ENCODE peak calls at places on chromosome 21, in nine cellular contexts. E, X, Y, D, U, C, Q, I and Z are unnamed samples.

GRCh38 chr21:34598931-34599400 is 15.9 kb downstream of the RCAN1 start:
- DNase-seq in E (peak; percentile 75), X (peak; percentile 46), Y (no peak), D (no peak), U (no peak), C (no peak), Q (no peak), I (no peak), Z (no peak)

GRCh38 chr21:43884861-43885370 is 19.9 kb downstream of the AGPAT3 start:
- DNase-seq in E (no peak), X (no peak), Y (no peak), D (no peak), U (no peak), C (no peak), Q (no peak), I (no peak), Z (no peak)

GRCh38 chr21:45309069-45309521 is 21.4 kb upstream of the POFUT2 start:
- DNase-seq in E (peak; percentile 88), X (peak; percentile 67), Y (peak; percentile 65), D (peak; percentile 69), U (no peak), C (peak; percentile 25), Q (no peak), I (peak; percentile 84), Z (peak; percentile 32)

GRCh38 chr21:42038826-42039425 is 28.8 kb upstream of the ZBTB21 start:
- DNase-seq in E (no peak), X (peak; percentile 78), Y (no peak), D (no peak), U (no peak), C (no peak), Q (no peak), I (no peak), Z (no peak)

GRCh38 chr21:45869121-45870007 is 112.2 kb upstream of the COL6A1 start:
- DNase-seq in E (peak; percentile 67), X (peak; percentile 83), Y (no peak), D (no peak), U (peak; percentile 46), C (no peak), Q (no peak), I (no peak), Z (no peak)

GRCh38 chr21:44434568-44434925 is 20.8 kb upstream of the LRRC3 start:
- DNase-seq in E (no peak), X (no peak), Y (no peak), D (no peak), U (no peak), C (no peak), Q (peak; percentile 52), I (no peak), Z (no peak)

GRCh38 chr21:45403825-45404725 is 890 bp upstream of the COL18A1 start:
- DNase-seq in E (no peak), X (no peak), Y (no peak), D (peak; percentile 39), U (no peak), C (no peak), Q (no peak), I (peak; percentile 68), Z (no peak)

GRCh38 chr21:41879190-41879998 is at the start of gene PRDM15:
- DNase-seq in E (peak; percentile 46), X (peak; percentile 91), Y (peak; percentile 88), D (peak; percentile 87), U (no peak), C (peak; percentile 76), Q (peak; percentile 91), I (peak; percentile 93), Z (peak; percentile 90)

GRCh38 chr21:39575778-39576177 is 37.0 kb upstream of the B3GALT5 start:
- DNase-seq in E (peak; percentile 42), X (peak; percentile 28), Y (no peak), D (no peak), U (peak; percentile 11), C (no peak), Q (no peak), I (no peak), Z (no peak)

GRCh38 chr21:43637530-43637929 is 21.8 kb downstream of the HSF2BP start:
- DNase-seq in E (no peak), X (no peak), Y (no peak), D (no peak), U (no peak), C (no peak), Q (no peak), I (no peak), Z (no peak)

GRCh38 chr21:27421654-27422053 is 454.8 kb upstream of the ADAMTS5 start:
- DNase-seq in E (no peak), X (no peak), Y (no peak), D (no peak), U (no peak), C (no peak), Q (no peak), I (no peak), Z (no peak)

GRCh38 chr21:34912022-34912933 is 136.8 kb downstream of the RUNX1 start:
- DNase-seq in E (no peak), X (no peak), Y (no peak), D (no peak), U (no peak), C (no peak), Q (no peak), I (no peak), Z (no peak)

GRCh38 chr21:33981341-33982101 is 65.9 kb upstream of the ATP5PO start:
- DNase-seq in E (no peak), X (no peak), Y (no peak), D (no peak), U (no peak), C (no peak), Q (no peak), I (no peak), Z (no peak)

GRCh38 chr21:24456358-24456757 is 1150.9 kb downstream of the MRPL39 start:
- DNase-seq in E (no peak), X (peak; percentile 1), Y (no peak), D (no peak), U (peak; percentile 8), C (no peak), Q (no peak), I (no peak), Z (no peak)

GRCh38 chr21:27129215-27129614 is 162.3 kb upstream of the ADAMTS5 start:
- DNase-seq in E (no peak), X (no peak), Y (no peak), D (no peak), U (no peak), C (no peak), Q (no peak), I (no peak), Z (no peak)

GRCh38 chr21:44299458-44300261 is at the start of gene PFKL:
- DNase-seq in E (peak; percentile 41), X (peak; percentile 46), Y (peak; percentile 79), D (peak; percentile 89), U (no peak), C (peak; percentile 46), Q (no peak), I (peak; percentile 93), Z (peak; percentile 57)

GRCh38 chr21:25324666-25325065 is 282.6 kb downstream of the MRPL39 start:
- DNase-seq in E (no peak), X (no peak), Y (no peak), D (no peak), U (no peak), C (no peak), Q (no peak), I (no peak), Z (no peak)

GRCh38 chr21:36990508-36991205 is 15.8 kb upstream of the RIPPLY3 start:
- DNase-seq in E (no peak), X (no peak), Y (no peak), D (no peak), U (no peak), C (no peak), Q (no peak), I (no peak), Z (no peak)

GRCh38 chr21:43366656-43367055 is 60.3 kb downstream of the SIK1 start:
- DNase-seq in E (no peak), X (no peak), Y (no peak), D (no peak), U (no peak), C (no peak), Q (no peak), I (no peak), Z (no peak)

GRCh38 chr21:45406801-45407628 is 2.0 kb downstream of the COL18A1 start:
- DNase-seq in E (no peak), X (no peak), Y (no peak), D (peak; percentile 25), U (no peak), C (no peak), Q (no peak), I (peak; percentile 73), Z (no peak)

GRCh38 chr21:26965567-26966359 is 1.1 kb downstream of the ADAMTS5 start:
- DNase-seq in E (no peak), X (no peak), Y (no peak), D (peak; percentile 38), U (no peak), C (no peak), Q (peak; percentile 77), I (peak; percentile 85), Z (no peak)

GRCh38 chr21:18468775-18469174 is 65.2 kb upstream of the TMPRSS15 start:
- DNase-seq in E (no peak), X (no peak), Y (no peak), D (no peak), U (no peak), C (no peak), Q (no peak), I (no peak), Z (no peak)

GRCh38 chr21:25901580-25901979 is 166.8 kb downstream of the GABPA start:
- DNase-seq in E (no peak), X (peak; percentile 33), Y (no peak), D (no peak), U (no peak), C (no peak), Q (no peak), I (no peak), Z (no peak)

GRCh38 chr21:15421521-15421920 is 308.3 kb upstream of the USP25 start:
- DNase-seq in E (no peak), X (no peak), Y (no peak), D (no peak), U (no peak), C (no peak), Q (no peak), I (no peak), Z (no peak)

GRCh38 chr21:26653431-26653830 is 80.3 kb upstream of the CYYR1 start:
- DNase-seq in E (no peak), X (no peak), Y (no peak), D (no peak), U (no peak), C (no peak), Q (no peak), I (no peak), Z (no peak)

GRCh38 chr21:34881421-34881820 is 167.7 kb downstream of the RUNX1 start:
- DNase-seq in E (peak; percentile 77), X (peak; percentile 89), Y (no peak), D (no peak), U (peak; percentile 79), C (no peak), Q (no peak), I (no peak), Z (no peak)

GRCh38 chr21:25997788-25998611 is 172.6 kb downstream of the APP start:
- DNase-seq in E (peak; percentile 39), X (peak; percentile 8), Y (no peak), D (peak; percentile 49), U (no peak), C (no peak), Q (no peak), I (peak; percentile 76), Z (no peak)

GRCh38 chr21:45379901-45380330 is 25.0 kb upstream of the COL18A1 start:
- DNase-seq in E (no peak), X (no peak), Y (no peak), D (no peak), U (no peak), C (no peak), Q (no peak), I (no peak), Z (no peak)

GRCh38 chr21:45982758-45983731 is 1.5 kb downstream of the COL6A1 start:
- DNase-seq in E (no peak), X (no peak), Y (no peak), D (peak; percentile 31), U (no peak), C (no peak), Q (no peak), I (peak; percentile 43), Z (peak; percentile 10)

GRCh38 chr21:37253991-37254390 is 13.1 kb downstream of the VPS26C start:
- DNase-seq in E (no peak), X (no peak), Y (no peak), D (no peak), U (no peak), C (no peak), Q (no peak), I (no peak), Z (no peak)

GRCh38 chr21:43325036-43325435 is 101.9 kb downstream of the SIK1 start:
- DNase-seq in E (no peak), X (no peak), Y (no peak), D (no peak), U (no peak), C (no peak), Q (no peak), I (no peak), Z (no peak)